ENCODE peak calls at places on chromosomes 13 and 19, in ten cellular contexts. A is A549; L is CD8-positive, alpha-beta memory T cell; C is putamen; D is nucleus accumbens; T is IMR-90; M is T-helper 1 cell; N is endodermal cell; P is activated T-cell treated with anti-CD3 and anti-CD28 coated beads, Interleukin-2, amount 50 U/mL, for 24 hours; G is AG04449. Z is an unnamed sample.

GRCh38 chr19:10270616-10271394 is at the start of gene ICAM1:
- DNase-seq in T (peak; percentile 66), M (peak; percentile 67), D (no peak), L (peak; percentile 70), P (peak; percentile 85), G (no peak), C (no peak), N (peak; percentile 90), A (no peak), Z (peak; percentile 47)

GRCh38 chr19:10118960-10119359 is 739 bp downstream of the EIF3G start:
- DNase-seq in N (no peak), P (no peak), A (no peak), G (no peak), T (no peak), M (no peak), C (no peak), D (no peak), L (no peak), Z (no peak)

GRCh38 chr13:108923386-108924061 is 294.1 kb downstream of the MYO16 start:
- DNase-seq in N (no peak), T (no peak), G (no peak), P (no peak), C (no peak), A (no peak), D (no peak), L (no peak), M (no peak), Z (no peak)

GRCh38 chr13:110014719-110015118 is 228.3 kb upstream of the IRS2 start:
- DNase-seq in A (no peak), C (no peak), N (no peak), D (no peak), T (no peak), L (no peak), P (no peak), G (no peak), M (no peak), Z (no peak)

GRCh38 chr13:50357586-50358118 is 342.4 kb downstream of the KCNRG start:
- DNase-seq in G (peak; percentile 7), A (no peak), M (no peak), D (no peak), L (no peak), T (peak; percentile 93), N (no peak), P (no peak), C (peak; percentile 18), Z (no peak)

GRCh38 chr19:46416077-46416709 is 2.8 kb upstream of the CCDC8 start:
- DNase-seq in C (peak; percentile 73), A (peak; percentile 84), D (peak; percentile 65), T (peak; percentile 75), M (no peak), N (peak; percentile 97), P (no peak), G (no peak), L (no peak), Z (peak; percentile 78)

GRCh38 chr19:49064768-49065611 is at the start of gene NTF4:
- DNase-seq in C (no peak), A (peak; percentile 61), G (no peak), D (no peak), P (no peak), T (no peak), N (peak; percentile 92), M (no peak), L (no peak), Z (no peak)

GRCh38 chr13:40148103-40148502 is 492.6 kb downstream of the COG6 start:
- DNase-seq in D (no peak), P (peak; percentile 60), M (no peak), L (no peak), N (no peak), T (no peak), A (no peak), G (no peak), C (no peak), Z (no peak)

GRCh38 chr13:75749407-75749806 is 113.3 kb downstream of the LMO7 start:
- DNase-seq in P (no peak), G (no peak), M (no peak), L (no peak), N (no peak), D (no peak), A (no peak), T (peak; percentile 47), C (no peak), Z (no peak)

GRCh38 chr19:49058592-49058991 is 1.0 kb upstream of the CGB7 start:
- DNase-seq in P (no peak), A (no peak), D (no peak), T (peak; percentile 25), G (no peak), C (no peak), M (no peak), N (peak; percentile 83), L (no peak), Z (no peak)

GRCh38 chr13:112828756-112829155 is 138.9 kb downstream of the ATP11A start:
- DNase-seq in M (no peak), T (no peak), C (no peak), D (no peak), P (no peak), L (no peak), G (no peak), N (no peak), A (no peak), Z (no peak)

GRCh38 chr19:49590971-49591730 is at the start of gene PRR12:
- DNase-seq in P (peak; percentile 87), A (peak; percentile 96), C (peak; percentile 80), D (peak; percentile 76), N (peak; percentile 89), M (peak; percentile 64), L (peak; percentile 77), G (no peak), T (peak; percentile 67), Z (peak; percentile 54)

GRCh38 chr13:42041017-42041683 is 7.3 kb upstream of the DGKH start:
- DNase-seq in P (peak; percentile 75), N (peak; percentile 81), D (no peak), G (no peak), L (peak; percentile 28), C (no peak), A (peak; percentile 16), M (no peak), T (peak; percentile 44), Z (peak; percentile 58)

GRCh38 chr13:40490086-40490723 is 176.2 kb downstream of the FOXO1 start:
- DNase-seq in G (no peak), D (no peak), C (no peak), P (no peak), L (peak; percentile 40), T (no peak), N (no peak), A (no peak), M (peak; percentile 39), Z (no peak)

GRCh38 chr19:11987405-11988231 is 22.8 kb downstream of the ZNF763 start:
- DNase-seq in A (no peak), C (peak; percentile 92), P (peak; percentile 93), M (peak; percentile 90), D (peak; percentile 83), G (no peak), T (peak; percentile 91), N (peak; percentile 98), L (peak; percentile 82), Z (peak; percentile 95)

GRCh38 chr13:76597868-76598267 is 288.3 kb downstream of the KCTD12 start:
- DNase-seq in L (no peak), G (no peak), M (no peak), D (no peak), A (no peak), T (no peak), N (no peak), C (no peak), P (no peak), Z (no peak)

GRCh38 chr19:52941941-52942370 is 18.7 kb upstream of the ZNF888 start:
- DNase-seq in T (peak; percentile 20), G (no peak), N (peak; percentile 74), M (no peak), D (no peak), C (no peak), A (no peak), P (no peak), L (no peak), Z (no peak)

GRCh38 chr13:30179547-30180256 is 127.6 kb downstream of the KATNAL1 start:
- DNase-seq in A (no peak), P (no peak), D (no peak), N (no peak), L (no peak), C (no peak), M (no peak), T (no peak), G (no peak), Z (no peak)

GRCh38 chr13:24241336-24241735 is 68.0 kb upstream of the C1QTNF9 start:
- DNase-seq in T (no peak), G (no peak), L (no peak), D (no peak), C (no peak), M (no peak), N (no peak), P (no peak), A (no peak), Z (no peak)

GRCh38 chr19:1754651-1755466 is 1.6 kb downstream of the ONECUT3 start:
- DNase-seq in G (no peak), T (no peak), M (no peak), D (no peak), A (no peak), P (no peak), L (no peak), N (peak; percentile 75), C (no peak), Z (no peak)

GRCh38 chr13:89746554-89746953 is 1600.9 kb upstream of the MIR17HG start:
- DNase-seq in L (no peak), C (no peak), T (no peak), P (no peak), M (no peak), G (no peak), N (peak; percentile 68), D (no peak), A (no peak), Z (no peak)

GRCh38 chr19:51783373-51783772 is 11.6 kb upstream of the FPR3 start:
- DNase-seq in M (no peak), T (no peak), P (no peak), N (peak; percentile 52), D (no peak), G (no peak), L (no peak), A (no peak), C (no peak), Z (no peak)

GRCh38 chr13:97134364-97135095 is 87.6 kb upstream of the MBNL2 start:
- DNase-seq in G (no peak), M (no peak), D (no peak), C (no peak), L (no peak), T (peak; percentile 29), A (no peak), N (no peak), P (no peak), Z (no peak)

GRCh38 chr13:68176486-68176885 is 946.4 kb upstream of the PCDH9 start:
- DNase-seq in M (no peak), L (no peak), G (no peak), T (peak; percentile 36), D (no peak), N (no peak), C (no peak), P (no peak), A (no peak), Z (no peak)

GRCh38 chr13:35164324-35164932 is 222.4 kb downstream of the NBEA start:
- DNase-seq in A (peak; percentile 2), P (no peak), C (peak; percentile 17), M (no peak), N (no peak), L (no peak), T (peak; percentile 27), D (no peak), G (no peak), Z (no peak)

GRCh38 chr19:42132851-42133528 is 744 bp upstream of the POU2F2 start:
- DNase-seq in L (peak; percentile 80), M (peak; percentile 77), N (peak; percentile 95), G (no peak), D (peak; percentile 44), C (peak; percentile 63), A (peak; percentile 95), P (peak; percentile 95), T (no peak), Z (no peak)

GRCh38 chr13:71525004-71525403 is 342.0 kb downstream of the DACH1 start:
- DNase-seq in T (no peak), L (no peak), D (no peak), M (no peak), C (no peak), G (no peak), P (no peak), A (no peak), N (no peak), Z (no peak)

GRCh38 chr19:49863935-49864320 is 3.4 kb downstream of the PNKP start:
- DNase-seq in A (no peak), T (no peak), N (no peak), C (no peak), L (no peak), G (no peak), P (no peak), M (no peak), D (no peak), Z (peak; percentile 37)